ENCODE peak calls at places on chromosomes 16 and 17, in four cellular contexts. G, C, D and Z are unnamed samples.

GRCh38 chr16:87840462-87840978 is 28.8 kb downstream of the SLC7A5 start:
- DNase-seq in D (no peak), G (no peak), C (no peak), Z (no peak)

GRCh38 chr16:50093607-50094570 is 28.1 kb downstream of the HEATR3 start:
- DNase-seq in G (no peak), C (no peak), D (no peak), Z (no peak)

GRCh38 chr17:8006836-8007680 is 4.6 kb downstream of the GUCY2D start:
- DNase-seq in C (no peak), D (no peak), G (no peak), Z (no peak)

GRCh38 chr16:88323041-88323440 is 59.7 kb upstream of the ZNF469 start:
- DNase-seq in D (no peak), G (no peak), C (no peak), Z (no peak)

GRCh38 chr16:68739964-68740627 is 3.0 kb downstream of the CDH1 start:
- DNase-seq in G (no peak), C (no peak), D (peak), Z (no peak)

GRCh38 chr16:54633943-54634362 is 296.7 kb upstream of the IRX5 start:
- DNase-seq in G (peak), D (peak), C (peak), Z (peak)

GRCh38 chr16:72427786-72428480 is 256.0 kb upstream of the PMFBP1 start:
- DNase-seq in G (no peak), D (no peak), C (no peak), Z (no peak)

GRCh38 chr17:47884905-47885735 is 10.9 kb upstream of the SP2 start:
- DNase-seq in C (no peak), G (no peak), D (no peak), Z (no peak)

GRCh38 chr17:78484300-78485159 is 92.7 kb downstream of the DNAH17 start:
- DNase-seq in D (no peak), G (peak), C (peak), Z (no peak)

GRCh38 chr16:88108762-88109161 is 157.5 kb downstream of the BANP start:
- DNase-seq in C (no peak), G (no peak), D (no peak), Z (no peak)

GRCh38 chr17:43945074-43945824 is 3.0 kb upstream of the PPY start:
- DNase-seq in C (no peak), D (no peak), G (no peak), Z (no peak)

GRCh38 chr16:24427840-24428239 is 111.5 kb upstream of the RBBP6 start:
- DNase-seq in G (no peak), C (no peak), D (no peak), Z (no peak)

GRCh38 chr16:24035127-24035842 is 199.5 kb downstream of the PRKCB start:
- DNase-seq in G (peak), C (no peak), D (no peak), Z (no peak)

GRCh38 chr16:72467157-72467759 is 295.3 kb upstream of the PMFBP1 start:
- DNase-seq in G (peak), C (no peak), D (peak), Z (peak)

GRCh38 chr17:56449176-56449575 is 144.3 kb upstream of the NOG start:
- DNase-seq in C (no peak), G (no peak), D (no peak), Z (no peak)

GRCh38 chr17:81192386-81193050 is 26.5 kb upstream of the AATK start:
- DNase-seq in G (no peak), C (no peak), D (no peak), Z (no peak)

GRCh38 chr17:4229627-4230026 is 34.2 kb downstream of the ANKFY1 start:
- DNase-seq in D (no peak), G (no peak), C (no peak), Z (no peak)

GRCh38 chr16:4179020-4179419 is 62.8 kb upstream of the ADCY9 start:
- DNase-seq in G (no peak), C (no peak), D (peak), Z (no peak)

GRCh38 chr17:47310186-47310733 is 13.5 kb upstream of the EFCAB13 start:
- DNase-seq in G (no peak), D (no peak), C (no peak), Z (no peak)

DNA sequence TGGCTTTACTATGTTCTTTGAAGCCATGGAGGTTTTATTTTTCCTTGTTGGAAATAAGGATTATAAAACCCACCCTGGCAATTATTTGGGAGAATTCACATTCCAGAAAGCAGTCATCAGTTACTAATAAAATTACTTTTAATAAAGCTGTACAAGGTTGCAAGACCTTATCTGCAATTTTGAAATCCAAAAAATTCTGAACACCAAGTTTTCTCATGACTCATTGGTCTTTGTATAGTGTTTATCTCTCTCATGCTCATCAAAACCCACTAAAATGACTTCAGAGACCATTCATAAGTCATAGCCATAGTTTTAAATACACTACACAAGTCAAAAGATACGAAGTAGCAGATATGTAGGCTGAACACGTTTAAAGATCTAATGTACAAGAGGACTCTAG is 6.0 kb upstream of the KRT38 start:
- DNase-seq in G (no peak), D (no peak), C (no peak), Z (no peak)
- TF ChIP-seq ELF4 in G (no peak), D (no peak), C (no peak), Z (no peak)

GRCh38 chr16:85698459-85699223 is 9.9 kb upstream of the GINS2 start:
- DNase-seq in C (no peak), D (no peak), G (peak), Z (no peak)
- TF ChIP-seq ELF4 in C (no peak), D (no peak), G (no peak), Z (no peak)

DNA sequence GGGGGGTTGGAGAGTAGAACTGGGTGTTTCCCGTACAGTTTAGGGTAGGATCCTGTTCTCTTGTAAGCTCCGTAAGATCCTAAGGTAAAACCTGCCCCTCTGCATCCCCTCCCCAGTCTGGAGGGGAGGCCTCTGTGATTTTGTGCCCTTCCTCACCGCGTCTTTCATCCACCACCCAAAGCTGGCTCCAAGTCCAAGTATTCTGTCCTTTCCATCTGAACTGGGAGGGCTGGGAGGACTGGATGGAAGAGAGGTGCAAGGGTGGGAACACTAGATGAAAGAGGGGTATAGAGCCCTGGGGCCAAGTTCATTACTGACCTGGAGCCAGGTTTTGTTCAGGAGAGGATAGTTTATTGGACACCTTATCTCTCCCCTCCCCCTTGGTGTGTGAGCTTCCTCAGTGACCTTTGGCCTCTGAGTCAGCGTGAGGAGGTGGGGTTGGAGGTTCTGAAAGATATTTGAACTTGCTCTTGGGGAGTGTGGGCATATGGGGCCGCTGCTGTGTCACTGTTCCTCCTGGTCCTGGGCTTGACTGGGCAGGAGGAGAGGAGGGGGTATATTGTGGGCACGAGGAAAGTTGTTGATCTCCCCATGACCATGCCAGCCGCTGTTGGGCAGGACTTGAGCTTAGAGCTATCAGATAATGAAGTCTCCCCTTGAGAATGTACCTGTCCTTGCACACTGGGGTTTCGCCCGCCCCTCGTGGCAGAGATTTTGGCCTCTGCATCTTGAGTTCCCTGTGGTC is 1.6 kb downstream of the LASP1 start:
- DNase-seq in G (peak), C (no peak), D (peak), Z (no peak)
- TF ChIP-seq ELF4 in G (no peak), C (no peak), D (no peak), Z (no peak)

GRCh38 chr17:74113326-74113725 is 90.2 kb upstream of the RPL38 start:
- DNase-seq in G (no peak), D (no peak), C (no peak), Z (no peak)
- TF ChIP-seq ELF4 in G (no peak), D (no peak), C (no peak), Z (no peak)

GRCh38 chr16:82744958-82745357 is 118.2 kb downstream of the CDH13 start:
- DNase-seq in D (no peak), C (no peak), G (no peak), Z (no peak)

GRCh38 chr16:82753821-82754220 is 127.1 kb downstream of the CDH13 start:
- DNase-seq in C (no peak), G (no peak), D (no peak), Z (no peak)

GRCh38 chr16:82750078-82750477 is 123.3 kb downstream of the CDH13 start:
- DNase-seq in G (no peak), D (no peak), C (no peak), Z (no peak)

GRCh38 chr16:82751020-82751419 is 124.3 kb downstream of the CDH13 start:
- DNase-seq in C (no peak), D (no peak), G (no peak), Z (no peak)

GRCh38 chr16:82748026-82748425 is 121.3 kb downstream of the CDH13 start:
- DNase-seq in D (no peak), G (no peak), C (no peak), Z (no peak)
- TF ChIP-seq ELF4 in D (no peak), G (no peak), C (no peak), Z (no peak)

GRCh38 chr17:72396121-72396520 is 275.3 kb downstream of the SOX9 start:
- DNase-seq in D (no peak), C (no peak), G (no peak), Z (no peak)

GRCh38 chr17:72394531-72394930 is 273.7 kb downstream of the SOX9 start:
- DNase-seq in C (no peak), D (no peak), G (no peak), Z (no peak)

GRCh38 chr17:72390675-72391501 is 270.1 kb downstream of the SOX9 start:
- DNase-seq in C (no peak), D (no peak), G (no peak), Z (no peak)

GRCh38 chr17:72392056-72393010 is 271.5 kb downstream of the SOX9 start:
- DNase-seq in C (no peak), G (no peak), D (no peak), Z (no peak)

DNA sequence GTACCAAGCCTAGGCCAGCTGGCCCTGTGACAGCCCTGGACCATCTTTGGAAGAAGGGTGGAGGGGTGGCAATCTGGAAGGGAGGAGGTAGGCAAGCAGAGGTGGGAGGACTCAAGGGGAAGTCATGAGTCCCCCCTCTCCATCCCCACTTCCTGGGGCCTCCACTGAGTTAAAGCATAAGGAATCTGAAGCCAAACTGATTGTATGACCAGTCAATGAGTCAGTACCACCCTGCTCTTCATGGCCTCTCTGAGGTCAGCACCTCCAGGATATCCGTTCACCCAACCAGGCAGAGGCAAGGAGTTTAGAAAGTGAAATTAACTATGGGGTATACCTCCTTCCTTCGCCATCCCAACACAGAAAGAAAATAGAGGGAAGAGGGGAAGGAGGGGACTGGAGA is 272.7 kb downstream of the SOX9 start:
- DNase-seq in C (no peak), D (no peak), G (no peak), Z (no peak)
- TF ChIP-seq ELF4 in C (no peak), D (no peak), G (no peak), Z (no peak)

GRCh38 chr17:17354560-17355357 is 51.6 kb downstream of the NT5M start:
- DNase-seq in D (peak), C (peak), G (peak), Z (peak)
- TF ChIP-seq ELF4 in D (no peak), C (no peak), G (no peak), Z (no peak)

GRCh38 chr17:30352247-30352814 is 18.5 kb upstream of the TMIGD1 start:
- DNase-seq in G (no peak), D (peak), C (no peak), Z (no peak)
- TF ChIP-seq ELF4 in G (no peak), D (no peak), C (no peak), Z (no peak)

GRCh38 chr17:82605939-82606600 is 42.2 kb downstream of the WDR45B start:
- DNase-seq in C (no peak), G (no peak), D (no peak), Z (no peak)
- TF ChIP-seq ELF4 in C (no peak), G (no peak), D (no peak), Z (no peak)